ENCODE peak calls at places on chromosome 2, in six cellular contexts. I is GM23248, A is hepatocyte, J is PC-3, G is OCI-LY7, R is GM23338. K is an unnamed sample. For H3K4me1, the result is how much of the 10 kb centered on the place peaks cover.

GRCh38 chr2:121519732-121520640 is 10.7 kb upstream of the RNU4ATAC start:
- DNase-seq in A (no peak), I (no peak), J (no peak), G (no peak), R (no peak), K (no peak)

GRCh38 chr2:164934790-164935466 is 20.4 kb downstream of the SLC38A11 start:
- DNase-seq in G (no peak), I (no peak), A (no peak), R (no peak), J (no peak), K (no peak)

GRCh38 chr2:69545477-69545932 is 98.0 kb downstream of the AAK1 start:
- DNase-seq in A (no peak), R (no peak), I (no peak), G (no peak), J (no peak), K (no peak)

GRCh38 chr2:101520246-101520645 is 45.3 kb upstream of the RFX8 start:
- DNase-seq in J (peak), R (no peak), I (peak), G (no peak), A (no peak), K (no peak)

GRCh38 chr2:200274116-200275075 is 32.1 kb upstream of the SPATS2L start:
- DNase-seq in A (no peak), I (peak), J (no peak), R (peak), G (no peak), K (no peak)

GRCh38 chr2:177328056-177328455 is 63.5 kb upstream of the NFE2L2 start:
- DNase-seq in I (no peak), A (no peak), R (no peak), G (no peak), J (no peak), K (no peak)

GRCh38 chr2:239496700-239497099 is 95.9 kb upstream of the HDAC4 start:
- DNase-seq in I (no peak), J (peak), R (no peak), A (no peak), G (peak), K (no peak)

GRCh38 chr2:121386707-121387106 is 101.7 kb upstream of the TFCP2L1 start:
- DNase-seq in R (no peak), I (peak), J (peak), A (no peak), G (no peak), K (no peak)

GRCh38 chr2:165876712-165877111 is 76.9 kb downstream of the TTC21B start:
- DNase-seq in I (peak), J (no peak), R (no peak), G (no peak), A (no peak), K (no peak)

GRCh38 chr2:217124050-217124449 is 264.2 kb upstream of the TNP1 start:
- DNase-seq in J (no peak), R (no peak), G (no peak), I (no peak), A (no peak), K (no peak)

GRCh38 chr2:230067990-230068657 is 600 bp downstream of the SLC16A14 start:
- DNase-seq in A (peak), I (peak), R (peak), J (peak), G (no peak), K (peak)

GRCh38 chr2:217970206-217970605 is 32.6 kb downstream of the TNS1 start:
- DNase-seq in I (peak), R (no peak), J (no peak), G (no peak), A (no peak), K (no peak)

GRCh38 chr2:213238753-213239591 is 45.3 kb upstream of the SPAG16 start:
- DNase-seq in G (no peak), R (no peak), I (peak), A (peak), J (peak), K (no peak)

GRCh38 chr2:43075906-43076585 is 150.4 kb downstream of the ZFP36L2 start:
- DNase-seq in A (no peak), R (no peak), G (no peak), J (peak), I (peak), K (no peak)

GRCh38 chr2:43078301-43078700 is 148.1 kb downstream of the ZFP36L2 start:
- DNase-seq in G (no peak), R (no peak), J (no peak), A (no peak), I (no peak), K (no peak)

GRCh38 chr2:43076676-43077075 is 149.7 kb downstream of the ZFP36L2 start:
- DNase-seq in G (no peak), R (no peak), I (no peak), A (no peak), J (no peak), K (no peak)

GRCh38 chr2:43078781-43079755 is 147.3 kb downstream of the ZFP36L2 start:
- DNase-seq in J (no peak), R (no peak), I (peak), G (no peak), A (no peak), K (no peak)

DNA sequence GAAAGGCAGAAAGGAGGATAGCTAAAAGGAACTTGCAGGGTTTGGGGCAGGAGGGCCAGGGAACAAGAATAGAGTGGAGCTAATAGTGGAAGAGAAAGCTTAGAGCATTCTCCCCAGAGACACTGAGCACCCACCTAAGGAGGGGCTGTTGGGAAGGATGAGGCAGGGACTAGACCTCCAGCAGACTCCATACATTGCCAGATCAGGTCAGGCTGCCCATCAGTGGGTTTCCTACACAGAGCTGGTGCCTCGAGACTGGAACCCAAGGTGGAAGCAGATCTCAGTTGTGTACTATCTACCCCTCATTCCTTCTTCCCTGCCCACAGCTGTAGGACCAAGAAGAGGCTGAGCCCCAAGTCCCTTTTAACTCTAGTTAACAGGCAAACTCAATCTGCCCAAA is 148.5 kb downstream of the ZFP36L2 start:
- DNase-seq in J (no peak), I (no peak), A (no peak), R (no peak), G (no peak), K (no peak)
- H3K4me1 ChIP-seq in J (under half), I (half or more), A (under half), R (under half), G (under half), K (half or more)

DNA sequence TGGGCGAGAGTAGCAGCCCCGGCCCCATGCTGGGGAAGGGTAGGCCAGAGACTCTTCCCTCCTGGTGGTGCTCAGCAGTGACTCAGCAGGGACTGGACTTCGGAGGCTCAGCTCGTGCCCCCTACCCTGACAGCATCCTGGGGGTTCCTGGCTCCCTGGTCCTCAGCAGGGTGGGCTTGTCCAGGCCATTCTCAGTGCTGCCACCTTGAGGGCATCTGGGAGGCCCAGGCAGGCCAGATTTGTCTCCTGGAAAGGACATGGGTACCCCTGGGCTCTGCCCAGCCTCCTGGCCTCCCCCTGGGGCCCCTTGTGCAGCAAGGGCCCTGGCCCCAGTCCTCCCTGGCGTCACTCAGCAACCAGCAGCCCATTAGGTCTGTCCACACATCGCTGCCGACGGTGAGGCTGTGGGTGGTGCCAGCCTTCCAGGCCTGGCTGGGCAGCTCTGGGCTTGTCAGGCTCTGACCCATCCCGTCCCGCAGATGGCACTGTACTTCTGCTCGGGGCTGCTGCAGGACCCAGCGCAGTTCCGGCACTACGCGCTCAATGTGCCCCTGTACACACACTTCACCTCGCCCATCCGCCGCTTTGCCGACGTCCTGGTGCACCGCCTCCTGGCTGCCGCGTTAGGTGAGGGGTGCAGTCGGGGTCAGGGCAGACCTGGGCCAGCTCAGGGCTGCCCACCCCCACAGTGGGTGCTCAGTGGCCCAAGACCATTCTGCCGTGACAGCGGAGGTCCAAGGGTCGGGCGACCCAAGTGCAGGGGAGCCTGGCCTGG is 45.0 kb upstream of the ALPP start:
- DNase-seq in G (peak), R (peak), A (no peak), I (no peak), J (peak), K (peak)
- TF ChIP-seq EZH2phosphoT487 in G (no peak), R (no peak), A (no peak), I (no peak), J (no peak), K (no peak)

DNA sequence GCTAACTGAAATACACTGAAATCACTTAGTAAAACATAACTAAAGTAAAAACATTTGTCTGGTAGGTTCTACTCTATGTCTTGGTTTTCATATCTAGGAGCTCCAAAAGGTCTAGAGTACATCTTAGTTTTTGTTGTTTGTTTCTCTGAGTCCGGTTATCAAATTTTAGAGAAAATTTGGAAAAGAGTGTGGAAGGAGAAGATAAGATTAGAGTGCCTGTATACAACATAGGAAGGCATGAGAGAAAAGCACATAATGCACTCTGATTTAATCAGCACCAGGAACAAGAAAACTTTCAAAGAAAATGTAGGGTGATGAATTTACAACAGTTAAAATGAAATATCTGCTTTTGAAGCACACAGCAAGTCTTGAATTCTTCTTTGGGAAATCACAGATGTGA is 477.6 kb upstream of the GCFC2 start:
- DNase-seq in J (no peak), G (no peak), R (no peak), I (no peak), A (no peak), K (no peak)
- H2AFZ ChIP-seq in J (no peak), G (no peak), R (peak), I (no peak), A (no peak), K (no peak)

GRCh38 chr2:240624011-240624949 is 1.0 kb upstream of the GPR35 start:
- DNase-seq in G (no peak), J (no peak), R (no peak), A (no peak), I (no peak), K (no peak)
- H3K4me1 ChIP-seq in G (under half), J (under half), R (under half), A (under half), I (under half), K (under half)

GRCh38 chr2:211367711-211368110 is 811.3 kb downstream of the CPS1 start:
- DNase-seq in A (no peak), G (peak), J (peak), R (no peak), I (no peak), K (no peak)
- TF ChIP-seq EZH2phosphoT487 in A (no peak), G (no peak), J (no peak), R (no peak), I (no peak), K (no peak)

GRCh38 chr2:234329202-234329930 is 167.5 kb downstream of the ARL4C start:
- DNase-seq in R (no peak), G (no peak), J (peak), A (no peak), I (peak), K (no peak)
- H2AFZ ChIP-seq in R (peak), G (no peak), J (no peak), A (no peak), I (no peak), K (no peak)

GRCh38 chr2:20592106-20593071 is 58.5 kb downstream of the HS1BP3 start:
- DNase-seq in R (peak), I (no peak), A (no peak), G (no peak), J (no peak), K (no peak)

GRCh38 chr2:20595439-20596192 is 55.3 kb downstream of the HS1BP3 start:
- DNase-seq in R (no peak), I (no peak), G (peak), A (no peak), J (peak), K (no peak)

GRCh38 chr2:20594957-20595356 is 55.9 kb downstream of the HS1BP3 start:
- DNase-seq in I (no peak), G (no peak), R (no peak), J (no peak), A (no peak), K (no peak)

GRCh38 chr2:20593072-20594034 is 57.5 kb downstream of the HS1BP3 start:
- DNase-seq in R (no peak), J (peak), A (peak), I (peak), G (no peak), K (no peak)

DNA sequence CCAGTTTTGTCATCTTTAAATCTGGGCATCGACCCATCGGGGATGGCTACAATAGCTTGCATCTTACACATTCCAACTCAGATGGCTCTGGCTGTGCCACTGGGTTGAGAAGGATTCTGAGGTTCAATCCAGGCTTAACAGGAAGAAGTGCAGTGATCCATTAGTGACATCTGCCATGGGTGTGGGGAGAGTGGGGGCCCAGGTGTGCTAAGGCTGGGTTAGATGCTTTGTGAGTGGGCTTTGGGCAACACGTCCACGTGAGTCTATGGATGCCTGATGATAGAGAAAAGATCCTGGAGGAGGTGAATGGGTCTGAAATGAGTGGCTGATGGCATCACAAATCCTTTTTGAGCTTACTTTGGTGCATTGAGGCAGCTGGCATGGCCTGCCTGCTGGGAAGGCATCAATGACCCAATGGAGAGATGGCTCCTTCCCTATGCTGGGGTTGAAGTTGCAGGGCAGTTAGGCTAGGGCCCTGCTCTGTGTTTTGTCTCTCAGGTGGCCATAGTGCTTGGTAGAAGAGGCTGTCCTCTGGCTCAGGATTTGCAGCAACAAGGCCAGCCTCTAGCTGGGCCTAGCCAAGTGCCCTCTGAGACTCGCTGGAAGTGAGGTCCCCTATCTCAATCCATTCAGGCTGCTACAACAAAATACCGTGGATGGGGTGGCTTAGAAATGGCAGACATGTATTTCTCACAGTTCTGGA is 56.7 kb downstream of the HS1BP3 start:
- DNase-seq in I (no peak), A (no peak), J (no peak), G (no peak), R (no peak), K (no peak)
- H3K4me1 ChIP-seq in I (under half), A (half or more), J (half or more), G (under half), R (under half), K (under half)

GRCh38 chr2:127674241-127675209 is 805 bp downstream of the LIMS2 start:
- DNase-seq in R (peak), G (no peak), J (peak), A (no peak), I (peak), K (peak)
- TF ChIP-seq EZH2phosphoT487 in R (no peak), G (no peak), J (no peak), A (no peak), I (no peak), K (no peak)

GRCh38 chr2:190535119-190535439 is 557 bp upstream of the NEMP2 start:
- DNase-seq in G (no peak), I (peak), R (no peak), J (no peak), A (no peak), K (no peak)
- H2AFZ ChIP-seq in G (peak), I (peak), R (peak), J (peak), A (peak), K (peak)

DNA sequence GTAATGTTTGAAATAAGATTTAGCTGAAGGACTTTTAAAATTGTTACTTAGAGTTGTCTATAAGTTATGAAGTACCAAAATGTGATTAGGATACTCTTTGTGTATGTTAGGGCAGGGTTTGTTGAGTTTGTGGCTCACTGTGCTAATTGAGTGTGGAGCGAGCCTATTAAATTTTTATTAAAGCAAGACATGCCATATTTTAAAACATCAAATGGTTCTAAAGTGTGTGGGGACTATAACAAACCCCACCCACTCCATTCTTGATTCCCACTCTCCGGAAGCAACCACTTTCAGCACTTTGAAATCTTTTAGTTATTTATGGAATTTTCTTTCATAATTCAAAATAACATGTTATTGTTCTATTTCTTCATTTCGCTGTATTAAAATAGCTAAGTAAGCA is 1.8 kb downstream of the HNMT start:
- DNase-seq in I (no peak), J (no peak), A (no peak), R (no peak), G (no peak), K (no peak)
- H3K4me1 ChIP-seq in I (under half), J (under half), A (under half), R (under half), G (under half), K (under half)

K was measured in SK-N-SH.